ENCODE peak calls at places on chromosomes 7 and 10, in six cellular contexts. K, Y, A, S, U and M are unnamed samples.

GRCh38 chr10:76342996-76343395 is 911.6 kb downstream of the LRMDA start:
- DNase-seq in K (no peak), Y (no peak), A (no peak), S (no peak), U (no peak), M (no peak)

GRCh38 chr10:11442001-11442773 is 169.3 kb downstream of the USP6NL start:
- DNase-seq in K (no peak), Y (no peak), A (no peak), S (peak; percentile 61), U (no peak), M (no peak)

GRCh38 chr7:101880536-101881443 is 63.4 kb downstream of the CUX1 start:
- DNase-seq in K (no peak), Y (peak; percentile 60), A (no peak), S (no peak), U (no peak), M (no peak)

GRCh38 chr7:45971171-45971570 is 50.1 kb upstream of the IGFBP3 start:
- DNase-seq in K (no peak), Y (no peak), A (no peak), S (no peak), U (no peak), M (no peak)

GRCh38 chr7:121084748-121085336 is 96.3 kb downstream of the CPED1 start:
- DNase-seq in K (no peak), Y (peak; percentile 93), A (no peak), S (no peak), U (no peak), M (no peak)

GRCh38 chr7:3063016-3063753 is 19.5 kb upstream of the CARD11 start:
- DNase-seq in K (peak; percentile 32), Y (peak; percentile 33), A (peak; percentile 85), S (no peak), U (peak; percentile 50), M (no peak)

GRCh38 chr10:13669182-13669860 is 82.6 kb downstream of the PRPF18 start:
- DNase-seq in K (no peak), Y (no peak), A (no peak), S (no peak), U (no peak), M (no peak)

GRCh38 chr7:18144171-18144570 is 116.5 kb upstream of the PRPS1L1 start:
- DNase-seq in K (peak; percentile 14), Y (no peak), A (no peak), S (no peak), U (no peak), M (no peak)

GRCh38 chr10:130560573-130560972 is 424.4 kb downstream of the GLRX3 start:
- DNase-seq in K (no peak), Y (no peak), A (no peak), S (no peak), U (no peak), M (no peak)

GRCh38 chr7:32890010-32890552 is 1.5 kb downstream of the KBTBD2 start:
- DNase-seq in K (peak; percentile 62), Y (peak; percentile 43), A (no peak), S (no peak), U (no peak), M (peak; percentile 58)

GRCh38 chr10:123262456-123262855 is 108.3 kb downstream of the BUB3 start:
- DNase-seq in K (no peak), Y (no peak), A (no peak), S (peak; percentile 46), U (no peak), M (no peak)

GRCh38 chr10:28444031-28444430 is 88.9 kb upstream of the WAC start:
- DNase-seq in K (no peak), Y (no peak), A (no peak), S (no peak), U (no peak), M (peak; percentile 47)

GRCh38 chr10:97590082-97590747 is 694 bp downstream of the C10orf62 start:
- DNase-seq in K (no peak), Y (no peak), A (no peak), S (no peak), U (no peak), M (no peak)

GRCh38 chr10:119131512-119132240 is 27.8 kb downstream of the DENND10 start:
- DNase-seq in K (peak; percentile 71), Y (peak; percentile 72), A (no peak), S (peak; percentile 36), U (peak; percentile 3), M (peak; percentile 15)

GRCh38 chr10:96023168-96023567 is 20.2 kb upstream of the CCNJ start:
- DNase-seq in K (no peak), Y (no peak), A (no peak), S (no peak), U (no peak), M (no peak)

GRCh38 chr10:22245567-22245966 is 27.8 kb upstream of the EBLN1 start:
- DNase-seq in K (no peak), Y (peak; percentile 54), A (no peak), S (no peak), U (no peak), M (no peak)

GRCh38 chr10:128551475-128551874 is 425.3 kb upstream of the MKI67 start:
- DNase-seq in K (no peak), Y (no peak), A (no peak), S (peak; percentile 40), U (no peak), M (no peak)

GRCh38 chr10:51615764-51616298 is 83.6 kb downstream of the CSTF2T start:
- DNase-seq in K (no peak), Y (no peak), A (no peak), S (no peak), U (no peak), M (no peak)